ENCODE peak calls at places on chromosomes 2 and 18, in four cellular contexts. T, R, A and C are unnamed samples.

GRCh38 chr2:149160701-149161217 is 122.3 kb downstream of the LYPD6B start:
- DNase-seq in T (no peak), R (peak), A (no peak), C (no peak)

GRCh38 chr18:31658670-31659573 is 25.5 kb downstream of the B4GALT6 start:
- DNase-seq in T (no peak), R (no peak), A (no peak), C (no peak)

GRCh38 chr2:22276696-22277095 is 1108.3 kb upstream of the KLHL29 start:
- DNase-seq in T (no peak), R (no peak), A (no peak), C (no peak)

GRCh38 chr2:201959198-201959597 is 74.5 kb upstream of the FZD7 start:
- DNase-seq in T (no peak), R (no peak), A (no peak), C (no peak)

GRCh38 chr18:56516769-56517168 is 121.6 kb downstream of the TXNL1 start:
- DNase-seq in T (no peak), R (peak), A (no peak), C (no peak)

GRCh38 chr18:31723998-31724711 is 36.5 kb downstream of the SLC25A52 start:
- DNase-seq in T (no peak), R (no peak), A (no peak), C (no peak)

GRCh38 chr2:152823901-152824300 is 105.5 kb downstream of the ARL6IP6 start:
- DNase-seq in T (no peak), R (no peak), A (no peak), C (no peak)

GRCh38 chr2:113734187-113734586 is 22.3 kb downstream of the SLC35F5 start:
- DNase-seq in T (no peak), R (no peak), A (no peak), C (no peak)

GRCh38 chr2:139721454-139721995 is 941.3 kb upstream of the NXPH2 start:
- DNase-seq in T (no peak), R (peak), A (no peak), C (no peak)

DNA sequence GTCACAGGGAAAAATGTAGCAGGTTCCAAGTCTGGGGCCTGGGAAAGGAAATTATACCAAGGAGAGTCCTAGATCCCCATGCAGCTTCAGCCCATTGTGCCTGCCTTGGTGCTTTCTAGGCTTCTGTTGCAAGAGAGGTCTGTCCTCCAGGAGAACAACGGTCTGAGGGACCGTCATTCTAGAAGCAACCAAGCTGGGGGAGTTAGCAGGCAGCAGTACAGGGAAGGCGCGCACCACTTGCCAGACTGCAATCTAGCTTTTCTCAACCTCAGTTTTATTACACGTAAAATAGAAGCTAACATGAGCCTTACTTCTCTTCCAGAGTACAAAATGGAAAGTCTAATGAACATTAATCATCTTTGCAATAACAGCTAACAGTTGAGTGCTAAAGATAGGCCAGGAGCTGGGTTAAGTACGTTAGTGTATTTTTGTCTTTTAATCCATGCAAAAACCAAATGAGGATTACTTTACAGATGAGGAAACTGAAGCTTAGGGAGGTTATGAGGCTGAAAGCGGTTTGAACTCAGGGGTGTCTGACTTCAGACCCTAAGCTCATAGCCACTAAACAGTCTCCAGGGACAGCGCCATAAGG is 1.9 kb downstream of the TCF23 start:
- DNase-seq in T (no peak), R (no peak), A (no peak), C (no peak)
- TF ChIP-seq CTCF in T (no peak), R (no peak), A (no peak), C (no peak)

GRCh38 chr2:210177769-210178168 is 6.6 kb upstream of the KANSL1L start:
- DNase-seq in T (no peak), R (no peak), A (no peak), C (no peak)
- TF ChIP-seq CTCF in T (no peak), R (no peak), A (no peak), C (no peak)

GRCh38 chr2:176814274-176814673 is 398.3 kb upstream of the HNRNPA3 start:
- DNase-seq in T (no peak), R (no peak), A (no peak), C (no peak)

GRCh38 chr2:176812376-176812775 is 400.2 kb upstream of the HNRNPA3 start:
- DNase-seq in T (no peak), R (no peak), A (no peak), C (no peak)

GRCh38 chr2:176813526-176814179 is 398.9 kb upstream of the HNRNPA3 start:
- DNase-seq in T (no peak), R (no peak), A (no peak), C (no peak)

GRCh38 chr2:176817061-176817565 is 395.5 kb upstream of the HNRNPA3 start:
- DNase-seq in T (no peak), R (no peak), A (no peak), C (no peak)

DNA sequence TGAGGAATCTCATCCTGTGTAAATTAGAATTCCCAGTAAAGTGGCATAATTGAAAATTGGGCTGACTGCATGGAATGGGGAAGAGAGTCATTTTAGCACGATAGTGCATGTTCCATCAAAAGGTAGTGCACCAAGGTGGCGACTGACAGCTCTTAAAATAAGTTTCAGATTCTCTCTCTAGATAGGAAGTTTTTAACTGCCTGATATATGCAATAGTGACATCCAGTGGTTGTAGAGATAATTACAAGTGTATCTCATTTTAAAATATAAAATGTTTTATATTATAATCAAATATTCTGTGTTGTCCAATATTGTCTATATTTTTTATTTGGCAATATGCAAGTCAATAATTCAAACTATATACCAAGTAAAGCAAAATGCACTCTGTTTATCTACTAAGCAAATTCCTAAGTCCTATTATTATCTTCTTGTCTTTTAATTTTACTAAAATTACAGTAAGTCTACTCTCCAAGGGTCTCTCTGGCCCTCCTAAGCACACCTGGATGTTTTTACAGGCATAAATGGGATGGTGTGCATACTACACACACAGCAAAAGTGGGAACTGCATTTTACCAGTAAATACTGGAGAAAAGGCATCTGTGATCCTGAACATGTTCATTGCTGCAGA is 397.7 kb upstream of the HNRNPA3 start:
- DNase-seq in T (no peak), R (peak), A (no peak), C (no peak)
- TF ChIP-seq CTCF in T (peak), R (peak), A (peak), C (peak)

GRCh38 chr2:60439219-60439974 is 114.1 kb downstream of the BCL11A start:
- DNase-seq in T (no peak), R (no peak), A (no peak), C (no peak)
- TF ChIP-seq CTCF in T (peak), R (no peak), A (no peak), C (peak)

GRCh38 chr2:164560181-164560792 is 61.0 kb downstream of the GRB14 start:
- DNase-seq in T (peak), R (peak), A (no peak), C (no peak)
- TF ChIP-seq CTCF in T (peak), R (peak), A (no peak), C (peak)

GRCh38 chr2:203261326-203262159 is 22.7 kb downstream of the CYP20A1 start:
- DNase-seq in T (no peak), R (no peak), A (no peak), C (no peak)
- TF ChIP-seq CTCF in T (no peak), R (no peak), A (no peak), C (no peak)

DNA sequence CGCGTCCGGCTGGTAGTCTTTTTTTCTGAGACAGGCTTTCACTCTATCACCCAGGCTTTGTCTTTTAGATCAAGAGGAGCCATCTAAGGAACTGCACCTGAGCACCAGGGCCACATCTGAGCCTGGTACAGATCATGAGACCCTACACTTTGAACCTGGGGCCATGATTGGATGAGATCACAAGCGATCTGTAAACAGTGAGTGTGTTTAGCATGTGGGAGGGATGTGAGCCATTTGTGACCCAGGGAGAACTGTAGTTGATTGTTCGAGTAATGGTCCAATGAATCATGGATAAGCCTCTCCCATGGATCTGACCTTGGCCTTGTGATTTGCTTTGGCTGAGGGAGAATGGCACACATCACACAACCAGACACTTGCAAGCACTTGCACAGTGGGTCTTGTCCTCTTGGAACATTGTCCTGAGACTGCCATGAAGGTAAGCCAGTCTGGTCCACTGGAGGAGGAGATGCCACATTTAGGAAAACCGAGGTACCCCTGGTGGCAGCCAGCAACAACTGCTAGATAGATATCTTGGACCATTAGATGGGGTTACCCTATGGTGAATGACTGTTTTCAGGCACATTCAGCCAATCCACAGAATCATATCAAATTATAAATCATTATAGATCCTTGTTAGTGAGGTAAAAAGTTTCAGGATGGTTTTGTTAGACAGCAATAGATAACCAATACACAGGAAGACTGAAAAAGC is 19.5 kb upstream of the DTNB start:
- DNase-seq in T (no peak), R (no peak), A (no peak), C (no peak)
- TF ChIP-seq CTCF in T (no peak), R (no peak), A (no peak), C (no peak)

GRCh38 chr2:166419616-166419934 is 43.8 kb upstream of the SCN9A start:
- DNase-seq in T (no peak), R (peak), A (no peak), C (no peak)
- TF ChIP-seq CTCF in T (peak), R (peak), A (no peak), C (peak)

DNA sequence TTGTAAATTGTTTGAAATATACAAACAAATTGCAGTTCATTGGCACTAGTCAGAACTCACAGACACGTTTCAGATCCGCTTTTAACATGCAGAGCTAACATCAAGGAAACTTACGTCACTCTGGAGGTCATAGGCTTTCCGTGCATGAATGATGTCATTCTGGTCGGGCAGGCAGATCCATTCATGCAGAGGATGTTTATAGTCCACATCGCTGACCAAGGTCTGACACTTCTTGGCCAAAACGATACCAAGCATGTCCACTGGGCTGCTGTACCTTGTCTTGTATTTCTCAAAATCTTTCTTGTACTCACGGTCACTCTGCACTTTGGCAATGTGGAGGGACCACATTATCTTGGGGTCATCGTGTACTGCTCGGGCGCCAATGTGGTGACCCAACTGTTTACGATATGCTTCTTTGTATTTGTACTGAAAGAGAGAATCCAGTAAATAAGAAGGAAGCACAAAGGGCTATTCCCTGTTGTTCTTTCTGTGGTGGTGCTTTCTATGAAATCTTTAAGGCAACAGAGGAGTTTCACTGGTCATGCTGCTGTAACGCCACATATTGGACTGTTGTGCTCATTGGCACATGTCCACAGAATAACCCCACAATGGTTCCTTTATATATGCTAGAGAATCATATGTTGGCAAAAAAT is 114.8 kb downstream of the NEB start:
- DNase-seq in T (no peak), R (no peak), A (no peak), C (no peak)
- TF ChIP-seq CTCF in T (no peak), R (no peak), A (no peak), C (no peak)

DNA sequence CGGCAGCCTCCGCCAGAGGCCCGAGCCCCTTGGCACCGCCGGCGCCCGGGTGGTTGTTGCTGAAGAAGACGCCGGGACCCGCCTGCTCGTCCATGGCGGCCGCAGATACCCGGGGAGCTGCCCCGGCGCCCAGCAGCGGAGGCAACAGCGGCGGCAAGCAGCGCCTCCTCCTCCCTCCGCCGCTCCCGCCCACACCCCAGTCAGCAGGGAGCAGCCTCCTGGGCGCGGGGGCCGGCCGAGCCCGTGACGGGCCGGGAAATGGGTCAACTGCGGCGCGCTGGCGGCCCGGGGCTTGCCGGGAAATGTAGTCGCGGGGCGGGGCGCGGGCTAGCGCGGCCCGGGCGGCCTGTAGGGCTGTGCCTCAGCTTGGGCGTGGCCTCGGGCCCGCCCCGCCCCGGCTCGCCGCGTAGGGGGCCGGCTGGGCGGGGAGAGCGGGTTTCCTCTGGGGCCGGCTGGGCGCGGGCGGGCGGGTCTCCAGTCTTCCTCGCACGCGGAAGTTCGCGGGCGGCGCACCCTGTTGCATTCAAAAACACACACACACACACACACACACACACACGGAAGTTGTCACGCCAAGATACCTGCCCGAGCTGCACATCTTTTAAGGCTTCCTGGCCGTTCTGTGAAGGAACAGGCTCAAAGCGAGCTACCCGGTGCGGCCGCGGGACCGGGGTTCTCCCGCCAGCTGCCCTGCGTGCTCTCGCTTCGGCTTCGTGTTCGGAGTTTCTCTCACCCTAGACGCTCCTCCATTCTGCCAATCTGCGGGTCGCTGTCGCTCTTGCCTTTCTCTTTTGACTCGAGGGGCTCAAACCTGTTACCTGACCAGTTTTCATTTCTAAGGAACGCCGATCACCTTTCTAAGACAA is at the start of gene STRN:
- DNase-seq in T (peak), R (peak), A (peak), C (peak)
- TF ChIP-seq CTCF in T (no peak), R (no peak), A (no peak), C (no peak)